ENCODE peak calls at places on chromosomes 7 and 10, in eight cellular contexts. W is GM19239, G is progenitor cell of endocrine pancreas, V is posterior cingulate gyrus, J is NCI-H345, F is neuronal stem cell, N is HFFc6, B is stomach. T is an unnamed sample.
A peak's percentile ranks its signal among the peaks of the same experiment; 100 is the strongest.

GRCh38 chr10:124717911-124718734 is 26.1 kb downstream of the FAM53B start:
- DNase-seq in W (no peak), G (no peak), V (peak; percentile 58), J (no peak), F (no peak), N (no peak), B (no peak), T (no peak)

GRCh38 chr10:110840225-110840922 is 31.4 kb upstream of the PDCD4 start:
- DNase-seq in W (no peak), G (no peak), V (no peak), J (no peak), F (no peak), N (no peak), B (peak; percentile 95), T (peak; percentile 64)

GRCh38 chr7:70230761-70231160 is 632.5 kb downstream of the AUTS2 start:
- DNase-seq in W (no peak), G (no peak), V (no peak), J (no peak), F (no peak), N (no peak), B (no peak), T (no peak)

GRCh38 chr10:32954545-32955298 is 3.3 kb downstream of the ITGB1 start:
- DNase-seq in W (no peak), G (no peak), V (no peak), J (no peak), F (no peak), N (no peak), B (no peak), T (no peak)

GRCh38 chr7:30692438-30692837 is 10.2 kb upstream of the CRHR2 start:
- DNase-seq in W (no peak), G (no peak), V (no peak), J (no peak), F (no peak), N (no peak), B (no peak), T (no peak)

GRCh38 chr7:91347288-91347687 is 83.1 kb downstream of the FZD1 start:
- DNase-seq in W (no peak), G (no peak), V (no peak), J (no peak), F (no peak), N (no peak), B (no peak), T (peak; percentile 30)

GRCh38 chr10:95329296-95329695 is 38.5 kb upstream of the PDLIM1 start:
- DNase-seq in W (no peak), G (no peak), V (no peak), J (no peak), F (no peak), N (no peak), B (no peak), T (no peak)

GRCh38 chr10:27433976-27434375 is 70.1 kb upstream of the RAB18 start:
- DNase-seq in W (no peak), G (no peak), V (no peak), J (no peak), F (no peak), N (no peak), B (no peak), T (no peak)

GRCh38 chr10:119005377-119006043 is 24.0 kb upstream of the NANOS1 start:
- DNase-seq in W (no peak), G (no peak), V (no peak), J (no peak), F (no peak), N (peak; percentile 31), B (no peak), T (no peak)

GRCh38 chr7:132933076-132933466 is 148.8 kb downstream of the CHCHD3 start:
- DNase-seq in W (no peak), G (no peak), V (no peak), J (no peak), F (no peak), N (peak; percentile 57), B (no peak), T (no peak)

GRCh38 chr10:127021771-127022170 is 116.5 kb downstream of the DOCK1 start:
- DNase-seq in W (no peak), G (no peak), V (no peak), J (no peak), F (no peak), N (no peak), B (no peak), T (no peak)

GRCh38 chr7:24888653-24889052 is 91.3 kb downstream of the OSBPL3 start:
- DNase-seq in W (no peak), G (no peak), V (no peak), J (no peak), F (no peak), N (no peak), B (no peak), T (no peak)

GRCh38 chr7:34042406-34042805 is 137.1 kb downstream of the BMPER start:
- DNase-seq in W (no peak), G (no peak), V (no peak), J (no peak), F (no peak), N (peak; percentile 65), B (no peak), T (no peak)

GRCh38 chr10:13573960-13574359 is 12.8 kb upstream of the PRPF18 start:
- DNase-seq in W (no peak), G (no peak), V (no peak), J (no peak), F (no peak), N (no peak), B (no peak), T (no peak)

GRCh38 chr10:18157909-18158308 is 17.7 kb downstream of the CACNB2 start:
- DNase-seq in W (no peak), G (no peak), V (no peak), J (no peak), F (no peak), N (no peak), B (no peak), T (no peak)

GRCh38 chr7:34451923-34452322 is 206.1 kb upstream of the NPSR1 start:
- DNase-seq in W (no peak), G (no peak), V (no peak), J (no peak), F (no peak), N (peak; percentile 18), B (no peak), T (no peak)

GRCh38 chr7:156356551-156356950 is 284.0 kb upstream of the RNF32 start:
- DNase-seq in W (no peak), G (no peak), V (no peak), J (no peak), F (no peak), N (no peak), B (no peak), T (no peak)

GRCh38 chr10:23777153-23777552 is 338.3 kb downstream of the OTUD1 start:
- DNase-seq in W (no peak), G (no peak), V (no peak), J (no peak), F (peak; percentile 3), N (no peak), B (no peak), T (no peak)

GRCh38 chr10:63583909-63584747 is 62.9 kb downstream of the REEP3 start:
- DNase-seq in W (no peak), G (no peak), V (no peak), J (no peak), F (no peak), N (no peak), B (no peak), T (no peak)

GRCh38 chr10:30215631-30216030 is 133.4 kb downstream of the MTPAP start:
- DNase-seq in W (no peak), G (no peak), V (no peak), J (no peak), F (no peak), N (no peak), B (no peak), T (no peak)

GRCh38 chr10:68171539-68172080 is 60.3 kb downstream of the ATOH7 start:
- DNase-seq in W (no peak), G (no peak), V (no peak), J (no peak), F (no peak), N (no peak), B (no peak), T (no peak)

GRCh38 chr7:130903358-130903974 is 169.5 kb upstream of the KLF14 start:
- DNase-seq in W (no peak), G (no peak), V (no peak), J (no peak), F (no peak), N (peak; percentile 95), B (no peak), T (no peak)

GRCh38 chr10:28359334-28359733 is 56.5 kb upstream of the MPP7 start:
- DNase-seq in W (no peak), G (no peak), V (no peak), J (no peak), F (no peak), N (no peak), B (no peak), T (no peak)

GRCh38 chr10:129272859-129273258 is 194.2 kb upstream of the MGMT start:
- DNase-seq in W (no peak), G (no peak), V (no peak), J (no peak), F (no peak), N (no peak), B (no peak), T (no peak)